ENCODE peak calls at places on chromosomes 1 and 21, in eight cellular contexts. One of them, this sample, is unnamed.

GRCh38 chr1:8170059-8170835 is 144.1 kb upstream of the ERRFI1 start:
- DNase-seq in stomach: no peak
- DNase-seq in GF-D8: no peak
- DNase-seq in anterior cingulate cortex: no peak
- DNase-seq in colonic mucosa: peak
- DNase-seq in G401: peak
- DNase-seq in glutamatergic neuron: no peak
- DNase-seq in BJ: no peak
- DNase-seq in this sample: no peak

GRCh38 chr1:69836961-69837636 is 269.4 kb downstream of the LRRC7 start:
- DNase-seq in stomach: no peak
- DNase-seq in GF-D8: no peak
- DNase-seq in anterior cingulate cortex: no peak
- DNase-seq in colonic mucosa: no peak
- DNase-seq in G401: no peak
- DNase-seq in glutamatergic neuron: no peak
- DNase-seq in BJ: no peak
- DNase-seq in this sample: no peak

GRCh38 chr1:78088015-78088414 is 42.2 kb downstream of the GIPC2 start:
- DNase-seq in stomach: no peak
- DNase-seq in GF-D8: no peak
- DNase-seq in anterior cingulate cortex: no peak
- DNase-seq in colonic mucosa: no peak
- DNase-seq in G401: no peak
- DNase-seq in glutamatergic neuron: no peak
- DNase-seq in BJ: no peak
- DNase-seq in this sample: no peak

GRCh38 chr1:183989078-183989577 is 48.4 kb downstream of the COLGALT2 start:
- DNase-seq in stomach: no peak
- DNase-seq in GF-D8: no peak
- DNase-seq in anterior cingulate cortex: peak
- DNase-seq in colonic mucosa: no peak
- DNase-seq in G401: peak
- DNase-seq in glutamatergic neuron: peak
- DNase-seq in BJ: peak
- DNase-seq in this sample: no peak

GRCh38 chr21:26801524-26801923 is 43.7 kb downstream of the ADAMTS1 start:
- DNase-seq in stomach: no peak
- DNase-seq in GF-D8: no peak
- DNase-seq in anterior cingulate cortex: no peak
- DNase-seq in colonic mucosa: no peak
- DNase-seq in G401: no peak
- DNase-seq in glutamatergic neuron: no peak
- DNase-seq in BJ: peak
- DNase-seq in this sample: no peak

GRCh38 chr21:20265704-20266368 is 732.4 kb upstream of the NCAM2 start:
- DNase-seq in stomach: no peak
- DNase-seq in GF-D8: no peak
- DNase-seq in anterior cingulate cortex: no peak
- DNase-seq in colonic mucosa: no peak
- DNase-seq in G401: no peak
- DNase-seq in glutamatergic neuron: no peak
- DNase-seq in BJ: no peak
- DNase-seq in this sample: no peak

GRCh38 chr1:223244366-223245103 is 101.5 kb upstream of the TLR5 start:
- DNase-seq in stomach: no peak
- DNase-seq in GF-D8: no peak
- DNase-seq in anterior cingulate cortex: no peak
- DNase-seq in colonic mucosa: no peak
- DNase-seq in G401: no peak
- DNase-seq in glutamatergic neuron: no peak
- DNase-seq in BJ: no peak
- DNase-seq in this sample: no peak

GRCh38 chr1:77313491-77313890 is 31.7 kb downstream of the AK5 start:
- DNase-seq in stomach: peak
- DNase-seq in GF-D8: no peak
- DNase-seq in anterior cingulate cortex: no peak
- DNase-seq in colonic mucosa: no peak
- DNase-seq in G401: peak
- DNase-seq in glutamatergic neuron: no peak
- DNase-seq in BJ: no peak
- DNase-seq in this sample: no peak

GRCh38 chr21:36915701-36916075 is 50.8 kb downstream of the HLCS start:
- DNase-seq in stomach: no peak
- DNase-seq in GF-D8: no peak
- DNase-seq in anterior cingulate cortex: no peak
- DNase-seq in colonic mucosa: no peak
- DNase-seq in G401: no peak
- DNase-seq in glutamatergic neuron: peak
- DNase-seq in BJ: no peak
- DNase-seq in this sample: no peak

GRCh38 chr1:178150610-178151009 is 56.7 kb downstream of the RASAL2 start:
- DNase-seq in stomach: no peak
- DNase-seq in GF-D8: no peak
- DNase-seq in anterior cingulate cortex: no peak
- DNase-seq in colonic mucosa: no peak
- DNase-seq in G401: no peak
- DNase-seq in glutamatergic neuron: no peak
- DNase-seq in BJ: no peak
- DNase-seq in this sample: no peak

GRCh38 chr1:229169399-229169798 is 101.5 kb upstream of the RAB4A start:
- DNase-seq in stomach: no peak
- DNase-seq in GF-D8: no peak
- DNase-seq in anterior cingulate cortex: no peak
- DNase-seq in colonic mucosa: no peak
- DNase-seq in G401: no peak
- DNase-seq in glutamatergic neuron: no peak
- DNase-seq in BJ: no peak
- DNase-seq in this sample: no peak

GRCh38 chr1:209808059-209808494 is 2.1 kb upstream of the IRF6 start:
- DNase-seq in stomach: no peak
- DNase-seq in GF-D8: no peak
- DNase-seq in anterior cingulate cortex: no peak
- DNase-seq in colonic mucosa: peak
- DNase-seq in G401: no peak
- DNase-seq in glutamatergic neuron: no peak
- DNase-seq in BJ: peak
- DNase-seq in this sample: no peak

GRCh38 chr1:209756608-209757445 is 974 bp downstream of the TRAF3IP3 start:
- DNase-seq in stomach: peak
- DNase-seq in GF-D8: peak
- DNase-seq in anterior cingulate cortex: peak
- DNase-seq in colonic mucosa: no peak
- DNase-seq in G401: no peak
- DNase-seq in glutamatergic neuron: no peak
- DNase-seq in BJ: no peak
- DNase-seq in this sample: peak

GRCh38 chr1:153957744-153958110 is 685 bp downstream of the CRTC2 start:
- DNase-seq in stomach: no peak
- DNase-seq in GF-D8: no peak
- DNase-seq in anterior cingulate cortex: no peak
- DNase-seq in colonic mucosa: peak
- DNase-seq in G401: no peak
- DNase-seq in glutamatergic neuron: no peak
- DNase-seq in BJ: no peak
- DNase-seq in this sample: no peak

GRCh38 chr1:81876901-81877750 is 76.4 kb downstream of the ADGRL2 start:
- DNase-seq in stomach: no peak
- DNase-seq in GF-D8: no peak
- DNase-seq in anterior cingulate cortex: no peak
- DNase-seq in colonic mucosa: no peak
- DNase-seq in G401: no peak
- DNase-seq in glutamatergic neuron: no peak
- DNase-seq in BJ: no peak
- DNase-seq in this sample: no peak

GRCh38 chr21:17371470-17371869 is 141.4 kb upstream of the CXADR start:
- DNase-seq in stomach: no peak
- DNase-seq in GF-D8: no peak
- DNase-seq in anterior cingulate cortex: no peak
- DNase-seq in colonic mucosa: no peak
- DNase-seq in G401: no peak
- DNase-seq in glutamatergic neuron: no peak
- DNase-seq in BJ: peak
- DNase-seq in this sample: no peak

GRCh38 chr21:30717105-30717504 is 1.5 kb downstream of the KRTAP21-3 start:
- DNase-seq in stomach: no peak
- DNase-seq in GF-D8: no peak
- DNase-seq in anterior cingulate cortex: no peak
- DNase-seq in colonic mucosa: no peak
- DNase-seq in G401: no peak
- DNase-seq in glutamatergic neuron: no peak
- DNase-seq in BJ: no peak
- DNase-seq in this sample: no peak

GRCh38 chr21:41121785-41122415 is 46.1 kb upstream of the BACE2 start:
- DNase-seq in stomach: peak
- DNase-seq in GF-D8: peak
- DNase-seq in anterior cingulate cortex: peak
- DNase-seq in colonic mucosa: peak
- DNase-seq in G401: peak
- DNase-seq in glutamatergic neuron: peak
- DNase-seq in BJ: peak
- DNase-seq in this sample: peak

GRCh38 chr1:151606384-151606783 is 5.5 kb upstream of the SNX27 start:
- DNase-seq in stomach: no peak
- DNase-seq in GF-D8: no peak
- DNase-seq in anterior cingulate cortex: no peak
- DNase-seq in colonic mucosa: peak
- DNase-seq in G401: no peak
- DNase-seq in glutamatergic neuron: no peak
- DNase-seq in BJ: no peak
- DNase-seq in this sample: no peak

GRCh38 chr1:228039504-228039903 is 32.7 kb downstream of the WNT3A start:
- DNase-seq in stomach: peak
- DNase-seq in GF-D8: no peak
- DNase-seq in anterior cingulate cortex: no peak
- DNase-seq in colonic mucosa: no peak
- DNase-seq in G401: no peak
- DNase-seq in glutamatergic neuron: no peak
- DNase-seq in BJ: no peak
- DNase-seq in this sample: no peak

GRCh38 chr1:44757420-44757819 is 17.8 kb downstream of the KIF2C start:
- DNase-seq in stomach: no peak
- DNase-seq in GF-D8: no peak
- DNase-seq in anterior cingulate cortex: no peak
- DNase-seq in colonic mucosa: no peak
- DNase-seq in G401: no peak
- DNase-seq in glutamatergic neuron: no peak
- DNase-seq in BJ: no peak
- DNase-seq in this sample: no peak

GRCh38 chr1:43590389-43590788 is 59.6 kb upstream of the KDM4A start:
- DNase-seq in stomach: no peak
- DNase-seq in GF-D8: no peak
- DNase-seq in anterior cingulate cortex: no peak
- DNase-seq in colonic mucosa: no peak
- DNase-seq in G401: no peak
- DNase-seq in glutamatergic neuron: no peak
- DNase-seq in BJ: no peak
- DNase-seq in this sample: no peak

GRCh38 chr1:45767035-45767434 is 16.6 kb upstream of the IPP start:
- DNase-seq in stomach: no peak
- DNase-seq in GF-D8: no peak
- DNase-seq in anterior cingulate cortex: no peak
- DNase-seq in colonic mucosa: no peak
- DNase-seq in G401: no peak
- DNase-seq in glutamatergic neuron: no peak
- DNase-seq in BJ: peak
- DNase-seq in this sample: no peak

GRCh38 chr1:46102769-46103476 is 29.5 kb downstream of the PIK3R3 start:
- DNase-seq in stomach: no peak
- DNase-seq in GF-D8: no peak
- DNase-seq in anterior cingulate cortex: no peak
- DNase-seq in colonic mucosa: no peak
- DNase-seq in G401: no peak
- DNase-seq in glutamatergic neuron: no peak
- DNase-seq in BJ: no peak
- DNase-seq in this sample: no peak

GRCh38 chr21:42513985-42514882 is 582 bp downstream of the SLC37A1 start:
- DNase-seq in stomach: peak
- DNase-seq in GF-D8: no peak
- DNase-seq in anterior cingulate cortex: no peak
- DNase-seq in colonic mucosa: peak
- DNase-seq in G401: peak
- DNase-seq in glutamatergic neuron: peak
- DNase-seq in BJ: no peak
- DNase-seq in this sample: peak

GRCh38 chr1:64466033-64466432 is 3.9 kb upstream of the CACHD1 start:
- DNase-seq in stomach: no peak
- DNase-seq in GF-D8: no peak
- DNase-seq in anterior cingulate cortex: no peak
- DNase-seq in colonic mucosa: no peak
- DNase-seq in G401: no peak
- DNase-seq in glutamatergic neuron: no peak
- DNase-seq in BJ: no peak
- DNase-seq in this sample: no peak

GRCh38 chr21:35529141-35529863 is 480.2 kb upstream of the RUNX1 start:
- DNase-seq in stomach: no peak
- DNase-seq in GF-D8: no peak
- DNase-seq in anterior cingulate cortex: no peak
- DNase-seq in colonic mucosa: no peak
- DNase-seq in G401: no peak
- DNase-seq in glutamatergic neuron: no peak
- DNase-seq in BJ: no peak
- DNase-seq in this sample: no peak

GRCh38 chr1:30753660-30754123 is 3.9 kb downstream of the LAPTM5 start:
- DNase-seq in stomach: no peak
- DNase-seq in GF-D8: no peak
- DNase-seq in anterior cingulate cortex: no peak
- DNase-seq in colonic mucosa: no peak
- DNase-seq in G401: no peak
- DNase-seq in glutamatergic neuron: no peak
- DNase-seq in BJ: no peak
- DNase-seq in this sample: no peak

GRCh38 chr1:217528271-217528670 is 102.6 kb downstream of the GPATCH2 start:
- DNase-seq in stomach: no peak
- DNase-seq in GF-D8: no peak
- DNase-seq in anterior cingulate cortex: no peak
- DNase-seq in colonic mucosa: no peak
- DNase-seq in G401: no peak
- DNase-seq in glutamatergic neuron: no peak
- DNase-seq in BJ: no peak
- DNase-seq in this sample: no peak

GRCh38 chr1:181018901-181019681 is 3.6 kb downstream of the STX6 start:
- DNase-seq in stomach: no peak
- DNase-seq in GF-D8: no peak
- DNase-seq in anterior cingulate cortex: no peak
- DNase-seq in colonic mucosa: no peak
- DNase-seq in G401: no peak
- DNase-seq in glutamatergic neuron: no peak
- DNase-seq in BJ: no peak
- DNase-seq in this sample: no peak

GRCh38 chr1:222557148-222557547 is 9.2 kb upstream of the HHIPL2 start:
- DNase-seq in stomach: no peak
- DNase-seq in GF-D8: no peak
- DNase-seq in anterior cingulate cortex: no peak
- DNase-seq in colonic mucosa: no peak
- DNase-seq in G401: no peak
- DNase-seq in glutamatergic neuron: no peak
- DNase-seq in BJ: no peak
- DNase-seq in this sample: no peak

GRCh38 chr1:167790117-167790516 is 68.3 kb downstream of the MPZL1 start:
- DNase-seq in stomach: no peak
- DNase-seq in GF-D8: no peak
- DNase-seq in anterior cingulate cortex: no peak
- DNase-seq in colonic mucosa: no peak
- DNase-seq in G401: peak
- DNase-seq in glutamatergic neuron: no peak
- DNase-seq in BJ: no peak
- DNase-seq in this sample: no peak

GRCh38 chr1:50665413-50665812 is 242.2 kb upstream of the DMRTA2 start:
- DNase-seq in stomach: no peak
- DNase-seq in GF-D8: no peak
- DNase-seq in anterior cingulate cortex: no peak
- DNase-seq in colonic mucosa: no peak
- DNase-seq in G401: no peak
- DNase-seq in glutamatergic neuron: no peak
- DNase-seq in BJ: no peak
- DNase-seq in this sample: no peak

GRCh38 chr21:10272216-10272615 is 249.2 kb upstream of the TPTE start:
- DNase-seq in stomach: no peak
- DNase-seq in GF-D8: no peak
- DNase-seq in anterior cingulate cortex: no peak
- DNase-seq in colonic mucosa: no peak
- DNase-seq in G401: peak
- DNase-seq in glutamatergic neuron: no peak
- DNase-seq in BJ: no peak
- DNase-seq in this sample: no peak